ENCODE peak calls at places on chromosome 13, in six cellular contexts. I is IMR-90, U is neuronal stem cell, L is trophoblast cell, S is H1, Z is mesenchymal stem cell. R is an unnamed sample.

GRCh38 chr13:20159646-20160345 is 1.1 kb downstream of the GJA3 start:
- DNase-seq in I (peak), U (no peak), L (peak), S (no peak), Z (no peak), R (no peak)

GRCh38 chr13:44710576-44710975 is 134.4 kb upstream of the TSC22D1 start:
- DNase-seq in I (peak), U (no peak), L (no peak), S (no peak), Z (peak), R (no peak)

GRCh38 chr13:102707465-102707864 is 12.6 kb upstream of the METTL21C start:
- DNase-seq in I (peak), U (no peak), L (peak), S (no peak), Z (peak), R (no peak)

GRCh38 chr13:30463820-30464495 is 1.8 kb downstream of the HMGB1 start:
- DNase-seq in I (peak), U (no peak), L (peak), S (no peak), Z (peak), R (no peak)

GRCh38 chr13:26255717-26256277 is 1.9 kb downstream of the CDK8 start:
- DNase-seq in I (peak), U (no peak), L (no peak), S (no peak), Z (peak), R (no peak)

GRCh38 chr13:114082849-114083645 is 49.4 kb downstream of the RASA3 start:
- DNase-seq in I (no peak), U (no peak), L (no peak), S (no peak), Z (no peak), R (no peak)

GRCh38 chr13:75417647-75418046 is 64.3 kb downstream of the TBC1D4 start:
- DNase-seq in I (no peak), U (no peak), L (peak), S (no peak), Z (no peak), R (no peak)

GRCh38 chr13:110349239-110349638 is 42.2 kb downstream of the COL4A2 start:
- DNase-seq in I (no peak), U (no peak), L (no peak), S (no peak), Z (no peak), R (no peak)

GRCh38 chr13:48864100-48864499 is 111.6 kb upstream of the FNDC3A start:
- DNase-seq in I (no peak), U (no peak), L (no peak), S (no peak), Z (no peak), R (no peak)

GRCh38 chr13:20696073-20696472 is 7.4 kb upstream of the IL17D start:
- DNase-seq in I (no peak), U (no peak), L (no peak), S (no peak), Z (no peak), R (no peak)

GRCh38 chr13:21336609-21337008 is 122.5 kb downstream of the ZDHHC20 start:
- DNase-seq in I (no peak), U (no peak), L (no peak), S (no peak), Z (no peak), R (no peak)

GRCh38 chr13:44212633-44213387 is 160.8 kb upstream of the SERP2 start:
- DNase-seq in I (peak), U (no peak), L (peak), S (no peak), Z (peak), R (no peak)

GRCh38 chr13:49086711-49087110 is 111.0 kb downstream of the FNDC3A start:
- DNase-seq in I (peak), U (no peak), L (peak), S (no peak), Z (peak), R (no peak)

GRCh38 chr13:110965038-110965754 is 50.3 kb upstream of the ANKRD10 start:
- DNase-seq in I (peak), U (no peak), L (peak), S (no peak), Z (peak), R (no peak)

GRCh38 chr13:103878891-103879605 is 812.8 kb upstream of the SLC10A2 start:
- DNase-seq in I (no peak), U (no peak), L (peak), S (no peak), Z (no peak), R (no peak)

GRCh38 chr13:50224534-50224933 is 209.3 kb downstream of the KCNRG start:
- DNase-seq in I (peak), U (no peak), L (peak), S (no peak), Z (no peak), R (no peak)

GRCh38 chr13:27367570-27367969 is 56.8 kb upstream of the GTF3A start:
- DNase-seq in I (no peak), U (no peak), L (no peak), S (no peak), Z (no peak), R (no peak)

GRCh38 chr13:109205315-109205714 is 575.9 kb downstream of the MYO16 start:
- DNase-seq in I (no peak), U (no peak), L (no peak), S (no peak), Z (peak), R (no peak)

DNA sequence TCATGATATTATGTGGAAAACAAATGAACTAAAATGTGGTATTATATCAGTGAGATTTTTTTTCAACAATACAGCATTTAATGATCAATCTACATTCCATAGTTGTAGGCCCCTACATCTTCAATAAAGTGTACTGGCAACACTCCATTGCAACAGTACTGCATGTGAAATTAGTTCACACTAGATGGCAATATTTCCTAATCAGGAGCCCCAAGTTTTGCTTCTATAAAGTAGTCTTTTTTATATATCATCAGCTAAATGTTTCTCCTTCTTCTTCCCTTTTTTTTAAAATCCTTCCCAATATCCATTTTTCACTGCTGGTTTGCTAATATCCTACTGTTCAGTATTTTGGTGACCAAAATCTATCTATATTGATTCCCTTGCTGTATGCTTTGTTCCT is 528.3 kb upstream of the ATXN8OS start:
- DNase-seq in I (no peak), U (no peak), L (no peak), S (no peak), Z (peak), R (no peak)
- H4K91ac ChIP-seq in I (no peak), U (no peak), L (no peak), S (no peak), Z (no peak), R (no peak)

GRCh38 chr13:40648841-40649240 is 17.6 kb downstream of the FOXO1 start:
- DNase-seq in I (no peak), U (no peak), L (no peak), S (no peak), Z (no peak), R (no peak)

GRCh38 chr13:40653558-40654318 is 12.7 kb downstream of the FOXO1 start:
- DNase-seq in I (no peak), U (no peak), L (peak), S (no peak), Z (peak), R (no peak)

GRCh38 chr13:40656358-40656757 is 10.1 kb downstream of the FOXO1 start:
- DNase-seq in I (no peak), U (no peak), L (no peak), S (no peak), Z (no peak), R (no peak)

GRCh38 chr13:40651866-40652587 is 14.4 kb downstream of the FOXO1 start:
- DNase-seq in I (no peak), U (no peak), L (no peak), S (peak), Z (no peak), R (peak)

GRCh38 chr13:40652588-40652940 is 13.9 kb downstream of the FOXO1 start:
- DNase-seq in I (no peak), U (no peak), L (no peak), S (no peak), Z (no peak), R (no peak)
- H3K4me2 ChIP-seq in I (no peak), U (no peak), L (no peak), S (peak), Z (no peak), R (peak)

GRCh38 chr13:51926528-51926885 is 64.7 kb downstream of the CCDC70 start:
- DNase-seq in I (no peak), U (no peak), L (no peak), S (no peak), Z (no peak), R (no peak)
- H4K91ac ChIP-seq in I (no peak), U (no peak), L (no peak), S (no peak), Z (no peak), R (no peak)

GRCh38 chr13:95740921-95741320 is 64.0 kb downstream of the DNAJC3 start:
- DNase-seq in I (no peak), U (no peak), L (no peak), S (no peak), Z (no peak), R (no peak)

GRCh38 chr13:95745289-95745688 is 68.3 kb downstream of the DNAJC3 start:
- DNase-seq in I (no peak), U (no peak), L (no peak), S (peak), Z (no peak), R (peak)

GRCh38 chr13:95743192-95743591 is 66.3 kb downstream of the DNAJC3 start:
- DNase-seq in I (no peak), U (no peak), L (no peak), S (no peak), Z (no peak), R (no peak)

GRCh38 chr13:95745752-95746151 is 68.8 kb downstream of the DNAJC3 start:
- DNase-seq in I (no peak), U (no peak), L (no peak), S (no peak), Z (peak), R (no peak)

DNA sequence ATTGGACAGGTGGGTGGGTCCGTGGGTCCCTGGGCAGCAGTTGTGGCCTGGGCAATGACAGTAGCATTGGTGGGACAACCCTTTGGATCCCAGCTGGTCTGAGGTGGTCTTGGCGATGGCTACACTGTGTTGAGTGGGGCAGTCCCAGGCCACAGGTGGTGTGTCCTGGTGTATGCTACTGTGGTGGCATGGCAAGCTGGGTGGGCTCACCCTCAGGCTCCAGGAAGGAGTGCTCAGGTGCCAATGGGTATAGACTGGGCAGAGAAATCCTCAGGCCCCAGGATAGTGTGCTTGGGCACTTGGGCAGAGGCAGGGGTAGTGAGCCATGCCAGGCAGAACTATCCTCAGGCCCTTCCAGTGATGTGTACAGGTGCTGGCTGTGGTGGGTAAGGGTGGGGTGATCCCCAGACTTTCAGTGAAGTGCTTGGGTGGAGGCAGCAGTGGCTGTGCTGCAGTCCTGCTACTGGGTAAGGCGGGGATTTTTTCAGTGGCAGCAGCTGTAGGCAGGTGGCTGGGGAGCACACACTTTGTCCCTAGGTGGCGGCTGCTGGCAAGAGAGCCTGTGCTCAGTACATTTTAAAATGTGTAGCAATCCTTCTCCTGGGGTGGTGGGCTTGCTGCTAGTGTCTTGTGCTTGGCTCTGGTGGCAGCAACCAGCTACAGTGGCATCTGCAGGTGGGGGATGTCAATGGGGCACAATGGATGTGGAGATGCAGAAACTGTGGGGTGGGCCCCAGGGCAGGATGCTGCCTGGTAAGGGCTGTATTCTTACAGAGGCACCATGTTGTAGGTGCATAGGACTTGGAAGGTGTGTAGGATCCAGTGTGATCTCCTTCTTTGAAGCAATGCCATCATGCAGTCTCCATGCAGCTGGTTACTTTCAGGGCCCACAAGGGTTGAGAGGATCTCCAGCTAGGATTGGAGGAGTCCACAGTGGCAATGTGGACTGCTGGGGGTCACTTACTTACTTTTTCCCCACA is 64.9 kb downstream of the DNAJC3 start:
- DNase-seq in I (no peak), U (no peak), L (no peak), S (no peak), Z (no peak), R (no peak)
- H3K4me2 ChIP-seq in I (no peak), U (no peak), L (no peak), S (no peak), Z (no peak), R (no peak)

GRCh38 chr13:100916943-100917342 is 242.3 kb upstream of the TMTC4 start:
- DNase-seq in I (no peak), U (no peak), L (no peak), S (no peak), Z (no peak), R (no peak)

DNA sequence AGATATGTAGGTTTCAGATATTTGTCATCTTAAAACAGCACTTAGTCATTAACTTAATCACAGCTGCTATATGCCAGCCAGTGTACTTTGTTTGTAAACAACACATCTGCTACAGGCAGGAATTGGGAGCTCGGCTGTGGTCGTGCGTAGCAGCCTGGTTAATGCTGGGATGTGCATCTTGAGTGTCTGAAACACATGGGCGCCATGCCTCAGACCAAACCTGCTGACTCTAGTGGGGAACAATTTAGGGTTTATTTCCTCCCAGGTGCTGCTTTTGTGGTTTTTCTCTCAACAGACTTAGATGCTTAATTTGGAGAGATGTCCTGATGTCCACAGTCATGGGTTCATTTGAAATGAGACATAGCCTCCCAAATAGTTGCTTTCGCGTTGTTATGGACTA is 238.5 kb upstream of the TMTC4 start:
- DNase-seq in I (peak), U (no peak), L (no peak), S (no peak), Z (peak), R (no peak)
- H4K91ac ChIP-seq in I (no peak), U (no peak), L (no peak), S (no peak), Z (no peak), R (no peak)

GRCh38 chr13:46665630-46666482 is 112.9 kb downstream of the LRCH1 start:
- DNase-seq in I (no peak), U (no peak), L (no peak), S (no peak), Z (peak), R (no peak)

GRCh38 chr13:46665243-46665629 is 112.3 kb downstream of the LRCH1 start:
- DNase-seq in I (no peak), U (no peak), L (no peak), S (no peak), Z (no peak), R (no peak)

GRCh38 chr13:46667687-46668281 is 114.8 kb downstream of the LRCH1 start:
- DNase-seq in I (no peak), U (no peak), L (no peak), S (no peak), Z (peak), R (no peak)

GRCh38 chr13:46668302-46668720 is 115.3 kb downstream of the LRCH1 start:
- DNase-seq in I (peak), U (no peak), L (no peak), S (no peak), Z (peak), R (no peak)

GRCh38 chr13:46666727-46667456 is 113.9 kb downstream of the LRCH1 start:
- DNase-seq in I (no peak), U (no peak), L (no peak), S (peak), Z (no peak), R (peak)
- H3K4me2 ChIP-seq in I (no peak), U (no peak), L (no peak), S (peak), Z (no peak), R (peak)

DNA sequence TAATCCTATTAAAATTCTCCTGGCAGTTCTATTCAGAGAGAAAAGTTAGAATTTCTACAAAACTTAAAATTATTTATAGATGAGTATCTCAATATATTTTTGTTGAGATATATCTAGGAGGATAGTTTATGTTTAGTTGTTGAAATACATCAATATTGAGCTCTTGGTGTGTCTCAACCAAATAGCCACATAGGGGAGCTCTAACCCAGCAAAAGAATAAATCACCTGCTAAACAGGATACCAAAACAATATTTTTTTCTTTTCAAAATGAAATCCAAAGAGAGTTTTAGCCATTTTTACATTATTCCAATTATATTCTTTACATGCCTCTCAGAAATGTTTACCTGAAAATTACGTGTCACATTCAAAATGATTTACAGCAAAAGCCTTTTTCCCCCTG is 954.7 kb downstream of the SLITRK6 start:
- DNase-seq in I (no peak), U (peak), L (no peak), S (no peak), Z (peak), R (no peak)
- H4K91ac ChIP-seq in I (no peak), U (no peak), L (no peak), S (no peak), Z (no peak), R (no peak)

GRCh38 chr13:39599842-39600241 is 3.2 kb downstream of the LHFPL6 start:
- DNase-seq in I (peak), U (no peak), L (no peak), S (no peak), Z (no peak), R (no peak)

GRCh38 chr13:39597828-39598227 is 5.2 kb downstream of the LHFPL6 start:
- DNase-seq in I (peak), U (no peak), L (no peak), S (no peak), Z (no peak), R (no peak)

GRCh38 chr13:39596176-39596575 is 6.8 kb downstream of the LHFPL6 start:
- DNase-seq in I (no peak), U (no peak), L (no peak), S (no peak), Z (no peak), R (no peak)

GRCh38 chr13:39600766-39601165 is 2.2 kb downstream of the LHFPL6 start:
- DNase-seq in I (no peak), U (no peak), L (peak), S (no peak), Z (peak), R (peak)

DNA sequence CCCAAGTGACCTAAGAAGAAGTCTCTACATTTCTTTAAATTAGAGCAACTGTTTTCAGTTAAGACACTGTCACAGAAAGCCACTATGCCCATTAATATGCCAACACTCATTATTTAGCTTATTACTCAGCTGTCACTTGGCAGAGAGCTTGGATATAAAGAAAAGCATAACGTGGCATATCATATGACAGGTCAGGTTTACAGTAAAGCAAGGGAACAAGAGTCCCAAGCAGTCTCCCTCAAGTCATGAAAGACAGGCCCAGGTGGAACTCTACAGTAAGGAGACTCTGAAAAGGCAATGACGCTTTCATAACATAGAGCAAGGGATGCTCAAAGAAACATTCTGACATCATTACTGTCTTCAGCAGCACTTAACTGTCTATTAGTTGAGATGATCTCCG is 6.3 kb downstream of the LHFPL6 start:
- DNase-seq in I (no peak), U (no peak), L (no peak), S (no peak), Z (no peak), R (no peak)
- H3K4me2 ChIP-seq in I (peak), U (no peak), L (no peak), S (no peak), Z (no peak), R (no peak)

R was measured in H9.